ENCODE peak calls at places on chromosomes 4 and X, in ten cellular contexts. H is left lung; X is upper lobe of right lung; V is stimulated activated memory B cell treated with anti-CD40 and anti-IgM and Interleukin-4, amounts not matched to agents 10 μg/mL and 1 μg/mL and 100 μg/mL, for 72 hours; P is aorta; R is activated T-helper 17 cell treated with anti-CD3 and anti-CD28 coated beads, Interleukin-2, amount 50 U/mL, for 72 hours; B is left cardiac atrium; D is Right ventricle myocardium inferior; K is activated CD8-positive, alpha-beta memory T cell treated with anti-CD3 and anti-CD28 coated beads, Interleukin-2, amount 10 ng/mL, durations not matched to agents 7 days and 5 days; W is heart right ventricle. U is an unnamed sample.

GRCh38 chr4:1784395-1784788 is 8.7 kb upstream of the FGFR3 start:
- ATAC-seq in W (peak), X (no peak), D (no peak), R (no peak), K (no peak), H (no peak), B (peak), P (no peak), V (no peak), U (no peak)

GRCh38 chrX:38669425-38669824 is 108.1 kb downstream of the TSPAN7 start:
- ATAC-seq in D (no peak), X (no peak), K (no peak), B (no peak), V (no peak), P (no peak), R (no peak), H (no peak), W (no peak), U (no peak)

GRCh38 chr4:41146716-41147506 is 67.4 kb downstream of the APBB2 start:
- ATAC-seq in P (peak), X (peak), W (no peak), D (peak), V (no peak), B (peak), R (no peak), K (no peak), H (peak), U (peak)

GRCh38 chrX:9997524-9997923 is 30.4 kb downstream of the CLDN34 start:
- ATAC-seq in P (no peak), R (peak), D (peak), B (no peak), X (peak), W (peak), K (peak), V (peak), H (peak), U (no peak)

GRCh38 chr4:61605971-61606370 is 405.8 kb downstream of the ADGRL3 start:
- ATAC-seq in P (no peak), W (no peak), K (no peak), H (peak), V (no peak), B (no peak), D (no peak), X (peak), R (no peak), U (no peak)

GRCh38 chrX:16903274-16904019 is 33.3 kb upstream of the RBBP7 start:
- ATAC-seq in B (no peak), X (no peak), W (no peak), R (no peak), H (no peak), D (no peak), P (no peak), V (peak), K (no peak), U (no peak)

GRCh38 chr4:102791318-102791835 is 30.6 kb upstream of the MANBA start:
- ATAC-seq in W (peak), X (peak), B (no peak), R (no peak), P (no peak), V (no peak), H (no peak), K (no peak), D (no peak), U (no peak)

GRCh38 chrX:22800360-22800759 is 199.4 kb upstream of the DDX53 start:
- ATAC-seq in B (no peak), P (peak), X (peak), W (no peak), R (no peak), D (no peak), V (no peak), H (peak), K (no peak), U (no peak)

GRCh38 chr4:72701987-72702819 is 133.2 kb upstream of the ADAMTS3 start:
- ATAC-seq in K (peak), H (peak), R (no peak), B (no peak), W (no peak), D (no peak), V (no peak), P (no peak), X (peak), U (peak)

GRCh38 chrX:41720125-41720780 is 3.7 kb upstream of the GPR82 start:
- ATAC-seq in B (no peak), X (peak), R (peak), P (no peak), H (peak), V (peak), W (no peak), K (peak), D (no peak), U (no peak)